ENCODE peak calls at places on chromosomes 16 and 17, in seven cellular contexts. W is K562, A is GM12878, F is A549, S is HCT116, X is HepG2, L is H1. G is an unnamed sample.

GRCh38 chr17:13428611-13429042 is 173.1 kb downstream of the HS3ST3A1 start:
- DNase-seq in A (no peak), L (no peak), S (no peak), X (no peak), W (no peak), F (no peak), G (no peak)

GRCh38 chr17:47789611-47790520 is 31.7 kb downstream of the OSBPL7 start:
- DNase-seq in S (no peak), X (no peak), F (peak), L (peak), W (peak), A (no peak), G (peak)

GRCh38 chr17:77034677-77035424 is 105.9 kb upstream of the SEC14L1 start:
- DNase-seq in S (no peak), W (no peak), F (no peak), L (no peak), A (no peak), X (no peak), G (no peak)

GRCh38 chr16:17070882-17071592 is 399.7 kb downstream of the XYLT1 start:
- DNase-seq in S (no peak), A (peak), W (no peak), X (no peak), L (peak), F (peak), G (no peak)

GRCh38 chr17:82985973-82986372 is 93.4 kb upstream of the METRNL start:
- DNase-seq in S (no peak), F (no peak), W (no peak), L (no peak), X (no peak), A (no peak), G (peak)

GRCh38 chr17:19883537-19884215 is 15.9 kb upstream of the ULK2 start:
- DNase-seq in L (no peak), S (no peak), X (no peak), A (no peak), W (no peak), F (no peak), G (peak)

GRCh38 chr17:43720311-43721060 is 38.1 kb downstream of the SOST start:
- DNase-seq in X (peak), W (peak), S (no peak), F (peak), L (peak), A (no peak), G (peak)

GRCh38 chr16:81697321-81697885 is 81.7 kb upstream of the PLCG2 start:
- DNase-seq in A (no peak), S (peak), W (peak), L (peak), X (peak), F (peak), G (peak)

GRCh38 chr16:8850279-8850885 is 18.4 kb downstream of the CARHSP1 start:
- DNase-seq in A (no peak), F (no peak), S (no peak), W (no peak), X (peak), L (no peak), G (peak)

GRCh38 chr17:28471127-28471453 is 2.4 kb upstream of the SLC13A2 start:
- DNase-seq in X (no peak), S (no peak), W (no peak), A (no peak), L (no peak), F (no peak), G (no peak)

GRCh38 chr17:81644976-81645952 is 8.3 kb downstream of the TSPAN10 start:
- DNase-seq in F (no peak), S (no peak), A (no peak), X (no peak), L (no peak), W (no peak), G (no peak)

GRCh38 chr17:46182961-46183360 is 10.3 kb downstream of the KANSL1 start:
- DNase-seq in L (no peak), F (no peak), W (peak), A (no peak), S (no peak), X (no peak), G (no peak)

GRCh38 chr17:49567104-49567521 is 8.6 kb upstream of the NXPH3 start:
- DNase-seq in S (no peak), A (no peak), F (no peak), L (no peak), W (no peak), X (no peak), G (no peak)

GRCh38 chr17:21213491-21214014 is 408 bp downstream of the TMEM11 start:
- DNase-seq in A (no peak), W (peak), S (no peak), X (no peak), F (no peak), L (no peak), G (no peak)

GRCh38 chr16:71923941-71924690 is 28.8 kb downstream of the IST1 start:
- DNase-seq in W (no peak), X (no peak), S (no peak), F (no peak), A (no peak), L (no peak), G (no peak)

GRCh38 chr16:83046664-83047063 is 419.9 kb downstream of the CDH13 start:
- DNase-seq in A (no peak), S (no peak), X (no peak), W (no peak), L (no peak), F (no peak), G (no peak)

GRCh38 chr17:74742153-74742515 is 5.1 kb downstream of the RAB37 start:
- DNase-seq in A (peak), F (no peak), X (no peak), L (no peak), W (no peak), S (no peak), G (peak)

GRCh38 chr16:57276596-57276995 is 7.9 kb downstream of the PLLP start:
- DNase-seq in W (no peak), A (no peak), F (no peak), L (no peak), S (no peak), X (no peak), G (no peak)

GRCh38 chr17:15921640-15922039 is 23.3 kb upstream of the ADORA2B start:
- DNase-seq in A (no peak), W (no peak), F (no peak), X (no peak), S (no peak), L (no peak), G (no peak)

GRCh38 chr17:8869416-8869815 is 1.9 kb upstream of the PIK3R6 start:
- DNase-seq in L (no peak), X (no peak), F (no peak), A (no peak), W (no peak), S (no peak), G (no peak)

GRCh38 chr17:20896153-20896649 is 146.6 kb downstream of the USP22 start:
- DNase-seq in W (no peak), X (no peak), L (no peak), A (no peak), F (peak), S (no peak), G (peak)

GRCh38 chr16:84229421-84229820 is 10.4 kb downstream of the KCNG4 start:
- DNase-seq in S (no peak), A (no peak), F (no peak), X (no peak), W (no peak), L (no peak), G (no peak)

GRCh38 chr16:84227548-84227947 is 12.3 kb downstream of the KCNG4 start:
- DNase-seq in F (no peak), X (no peak), A (no peak), W (no peak), S (no peak), L (no peak), G (no peak)

GRCh38 chr16:84226026-84226425 is 13.8 kb downstream of the KCNG4 start:
- DNase-seq in W (no peak), F (no peak), X (no peak), A (no peak), S (no peak), L (no peak), G (no peak)

GRCh38 chr16:84225571-84225970 is 14.2 kb downstream of the KCNG4 start:
- DNase-seq in L (no peak), W (no peak), S (no peak), F (no peak), X (no peak), A (no peak), G (no peak)

DNA sequence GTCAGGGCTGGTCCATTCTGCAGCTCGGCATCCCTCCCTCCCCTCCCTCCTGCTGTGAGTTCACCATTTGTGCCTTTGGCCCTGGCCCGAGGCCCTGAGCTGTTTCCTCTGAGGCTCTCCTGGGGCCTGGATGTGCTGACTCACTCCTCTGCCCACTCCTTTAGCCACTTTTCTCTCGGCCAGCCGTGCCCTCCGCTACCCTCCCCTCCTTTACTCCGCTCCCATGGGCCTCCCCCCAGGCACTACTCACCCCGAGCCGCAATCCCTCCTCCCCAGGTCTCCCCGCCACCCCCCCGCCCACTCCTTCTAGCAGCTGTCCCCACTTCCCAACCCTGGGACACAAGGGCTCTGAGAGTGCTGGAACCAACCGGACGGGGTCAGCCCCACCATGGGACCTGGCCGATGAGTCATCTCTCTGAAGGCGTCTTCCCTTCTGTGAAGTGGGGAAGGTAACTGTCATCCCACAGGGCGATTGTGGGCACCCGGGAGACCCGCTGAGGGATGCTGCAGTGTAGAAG is 11.4 kb downstream of the KCNG4 start:
- DNase-seq in S (peak), F (peak), L (peak), W (peak), A (no peak), X (peak), G (peak)
- TF ChIP-seq CEBPB in S (no peak), F (no peak), L (no peak), W (no peak), A (no peak), X (no peak), G (no peak)

DNA sequence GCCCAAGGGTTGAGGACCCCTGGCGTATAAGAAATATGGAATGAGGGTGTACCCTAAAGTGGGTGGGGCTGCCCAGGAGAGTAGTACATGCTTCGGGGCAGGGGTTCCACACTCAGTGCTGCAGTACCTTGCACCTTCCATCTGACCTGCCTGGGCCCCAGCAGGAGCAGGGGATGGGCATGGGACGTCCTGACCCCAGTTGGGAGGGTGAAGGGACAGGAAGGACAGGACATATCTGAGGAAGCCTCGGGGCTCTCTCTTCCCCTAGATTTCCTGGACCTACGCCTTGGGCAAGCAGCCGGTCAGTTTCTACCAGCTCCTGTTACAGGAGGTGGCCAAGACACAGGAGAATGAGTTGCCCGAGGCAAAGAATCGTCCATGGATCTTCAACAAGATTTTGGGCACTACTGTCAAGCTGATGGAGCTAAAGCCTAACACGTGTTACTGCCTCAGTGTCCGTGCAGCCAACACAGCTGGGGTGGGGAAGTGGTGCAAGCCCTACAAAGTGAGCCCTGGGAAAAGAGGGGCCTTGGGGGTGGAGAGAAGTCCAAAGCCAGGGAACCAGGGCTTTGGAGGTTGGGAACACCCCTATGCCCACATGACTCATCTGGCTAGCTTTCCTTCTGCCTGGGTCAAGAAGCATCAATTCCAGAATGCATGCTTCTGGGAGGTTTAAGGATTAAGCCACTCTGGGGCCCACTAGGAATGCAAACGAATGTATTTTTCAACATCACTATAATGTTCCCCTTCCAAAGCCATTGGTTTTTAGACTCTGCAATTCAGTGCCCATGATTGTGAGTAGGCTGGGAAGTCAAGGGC is 7.9 kb downstream of the FNDC8 start:
- DNase-seq in W (no peak), F (no peak), X (no peak), S (no peak), A (no peak), L (no peak), G (peak)
- TF ChIP-seq CEBPB in W (no peak), F (no peak), X (no peak), S (no peak), A (no peak), L (no peak), G (no peak)

DNA sequence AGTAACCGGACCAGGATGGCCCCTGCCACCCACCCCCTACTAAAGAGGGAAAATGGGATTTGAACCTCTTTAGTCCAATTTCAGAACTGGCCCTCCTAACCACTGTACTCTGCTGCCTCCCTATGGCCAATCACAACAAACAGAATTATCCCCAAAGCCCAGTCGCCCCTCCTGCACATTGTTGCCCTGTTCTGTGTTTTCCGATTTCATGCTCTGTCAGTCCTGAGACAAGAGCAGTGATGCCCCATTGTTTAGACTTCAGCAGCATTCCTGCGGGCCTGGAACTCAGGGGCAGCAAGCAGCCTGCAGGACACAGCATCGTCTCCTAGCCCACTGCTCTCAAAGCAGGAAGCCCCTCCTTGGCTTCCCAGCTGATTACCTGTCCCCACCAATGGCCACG is 20.5 kb upstream of the KLHL11 start:
- DNase-seq in W (peak), L (no peak), F (peak), X (no peak), S (no peak), A (no peak), G (no peak)
- TF ChIP-seq CEBPB in W (no peak), L (no peak), F (no peak), X (no peak), S (no peak), A (no peak), G (no peak)

DNA sequence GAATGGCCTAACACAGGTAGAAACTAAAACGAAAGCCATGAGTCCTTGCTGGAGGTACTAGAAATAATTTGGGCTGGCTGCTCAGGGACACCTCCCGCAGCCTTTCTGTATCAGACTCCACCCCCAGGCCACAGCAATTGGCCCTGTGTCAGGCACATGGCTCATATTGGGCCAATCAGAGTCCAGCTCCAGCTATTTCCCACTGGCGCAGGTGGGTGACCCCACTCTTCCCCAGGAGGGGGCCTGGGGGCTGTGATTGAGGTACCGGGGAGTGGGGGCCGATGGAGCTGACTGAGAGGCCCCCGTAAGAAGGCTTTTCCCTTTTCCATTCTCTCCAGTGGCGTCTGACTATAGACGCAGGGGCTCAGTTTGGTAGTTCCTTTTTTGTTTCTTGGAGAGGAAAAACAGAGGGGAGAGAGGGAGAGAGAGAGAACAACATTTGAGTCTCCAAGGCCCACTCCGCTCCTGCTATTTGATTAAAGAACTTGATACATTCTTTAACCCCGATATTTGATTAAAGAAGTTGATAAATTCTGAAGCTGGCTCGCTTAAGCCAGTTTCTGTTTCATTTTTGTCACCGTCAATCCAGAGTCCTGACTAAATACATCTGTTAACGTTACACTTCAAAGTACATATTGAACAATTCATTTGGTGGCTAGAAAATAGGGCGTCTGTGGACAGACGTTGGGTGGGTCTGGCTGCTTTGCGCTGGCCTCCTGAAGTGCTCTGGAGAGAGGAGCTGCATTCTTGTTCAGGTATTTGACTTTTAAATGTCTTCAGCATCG is 26.3 kb downstream of the FOXL1 start:
- DNase-seq in L (no peak), W (no peak), F (no peak), S (no peak), A (no peak), X (no peak), G (no peak)
- TF ChIP-seq CEBPB in L (no peak), W (no peak), F (no peak), S (no peak), A (no peak), X (no peak), G (no peak)

GRCh38 chr17:44921122-44921882 is 6.0 kb upstream of the GFAP start:
- DNase-seq in F (no peak), A (no peak), L (peak), S (no peak), W (peak), X (no peak), G (no peak)

GRCh38 chr17:44922136-44922535 is 6.8 kb upstream of the GFAP start:
- DNase-seq in X (no peak), L (no peak), A (no peak), F (no peak), W (no peak), S (no peak), G (no peak)

GRCh38 chr17:44919411-44919810 is 4.1 kb upstream of the GFAP start:
- DNase-seq in L (no peak), X (no peak), F (no peak), A (no peak), S (no peak), W (no peak), G (no peak)

GRCh38 chr17:44919885-44920564 is 4.7 kb upstream of the GFAP start:
- DNase-seq in A (peak), W (peak), X (peak), F (peak), L (peak), S (peak), G (peak)

GRCh38 chr17:44920565-44920940 is 5.3 kb upstream of the GFAP start:
- DNase-seq in W (no peak), S (no peak), F (no peak), X (no peak), A (no peak), L (peak), G (no peak)
- TF ChIP-seq CEBPB in W (no peak), S (no peak), F (no peak), X (no peak), A (no peak), L (no peak), G (no peak)

GRCh38 chr16:69410285-69410990 is 14.0 kb upstream of the CYB5B start:
- DNase-seq in W (no peak), L (no peak), A (no peak), X (no peak), S (peak), F (peak), G (peak)
- TF ChIP-seq CEBPB in W (no peak), L (no peak), A (no peak), X (no peak), S (no peak), F (no peak), G (no peak)

DNA sequence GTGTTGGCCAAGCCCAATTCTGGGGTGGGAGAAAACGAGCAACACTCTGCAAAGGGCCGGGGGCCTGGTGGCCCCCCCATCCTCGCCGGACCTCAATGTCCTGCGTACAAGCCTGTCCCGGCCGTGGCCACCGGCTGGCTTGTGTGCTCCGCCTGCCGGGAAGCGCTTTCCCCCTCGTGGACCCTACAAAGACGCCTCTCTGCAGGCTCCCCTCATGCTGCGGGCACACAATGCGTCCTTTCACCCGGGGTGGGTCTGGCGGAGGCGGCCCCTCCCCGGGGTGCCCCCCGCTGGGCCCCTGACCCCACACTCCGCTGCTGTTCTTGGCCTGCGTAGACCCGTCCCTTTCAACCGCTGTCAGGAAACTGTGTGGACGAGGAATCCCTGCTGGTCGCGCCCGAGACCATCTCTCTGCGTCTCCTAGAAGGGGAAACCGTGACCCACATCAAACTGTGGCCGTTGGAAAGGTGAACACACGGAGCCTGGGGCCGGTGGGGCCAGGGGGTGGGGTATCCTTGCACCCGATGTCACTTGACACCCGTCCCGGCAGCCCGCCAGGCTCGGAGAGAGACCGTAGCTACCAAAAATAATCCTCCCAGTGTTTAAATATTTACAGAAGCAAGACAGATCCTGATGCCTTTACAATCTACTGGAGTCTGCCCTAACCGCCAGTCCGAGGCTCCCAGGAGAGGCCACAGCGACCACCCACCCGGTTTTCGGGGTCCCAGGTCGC is 43.6 kb downstream of the TBC1D16 start:
- DNase-seq in X (peak), A (no peak), S (no peak), W (no peak), F (peak), L (no peak), G (peak)
- TF ChIP-seq CEBPB in X (no peak), A (no peak), S (no peak), W (no peak), F (no peak), L (no peak), G (no peak)